ENCODE peak calls at places on chromosomes 5 and 9, in seven cellular contexts. Z is globus pallidus; T is cardiac fibroblast; B is H4; W is choroid plexus epithelial cell; A is caudate nucleus; R is stimulated activated CD8-positive, alpha-beta memory T cell treated with anti-CD3 and anti-CD28 coated beads, Interleukin-15, amount 100 ng/mL, for 24 hours. O is an unnamed sample.

GRCh38 chr9:21110708-21111576 is 30.7 kb downstream of the IFNW1 start:
- DNase-seq in Z (peak), T (peak), B (peak), W (peak), A (no peak), R (no peak), O (peak)

GRCh38 chr9:4137234-4137633 is 162.6 kb downstream of the GLIS3 start:
- DNase-seq in Z (no peak), T (peak), B (peak), W (peak), A (no peak), R (no peak), O (peak)

GRCh38 chr5:157219491-157220271 is 39.0 kb downstream of the ITK start:
- DNase-seq in Z (no peak), T (no peak), B (no peak), W (no peak), A (no peak), R (no peak), O (no peak)

GRCh38 chr5:115736690-115737005 is 79.8 kb downstream of the CDO1 start:
- DNase-seq in Z (no peak), T (no peak), B (no peak), W (no peak), A (no peak), R (no peak), O (no peak)

GRCh38 chr9:97987490-97987889 is 4.3 kb downstream of the ANP32B start:
- DNase-seq in Z (no peak), T (no peak), B (no peak), W (no peak), A (no peak), R (no peak), O (no peak)

GRCh38 chr5:104081232-104081631 is 518.6 kb upstream of the NUDT12 start:
- DNase-seq in Z (no peak), T (no peak), B (no peak), W (no peak), A (no peak), R (no peak), O (no peak)

GRCh38 chr9:8660383-8660782 is 860.8 kb upstream of the DMAC1 start:
- DNase-seq in Z (peak), T (peak), B (peak), W (peak), A (no peak), R (no peak), O (no peak)

GRCh38 chr5:124889522-124889828 is 143.0 kb upstream of the ZNF608 start:
- DNase-seq in Z (no peak), T (peak), B (no peak), W (no peak), A (no peak), R (no peak), O (peak)

GRCh38 chr5:38404667-38405276 is 146.4 kb downstream of the EGFLAM start:
- DNase-seq in Z (no peak), T (no peak), B (no peak), W (no peak), A (no peak), R (no peak), O (no peak)

GRCh38 chr5:2093859-2094615 is 211.3 kb upstream of the IRX4 start:
- DNase-seq in Z (no peak), T (peak), B (peak), W (peak), A (no peak), R (no peak), O (no peak)

GRCh38 chr9:94135222-94135621 is 51.0 kb downstream of the PTPDC1 start:
- DNase-seq in Z (no peak), T (peak), B (no peak), W (peak), A (no peak), R (no peak), O (no peak)

GRCh38 chr9:131312246-131312645 is 22.7 kb downstream of the PLPP7 start:
- DNase-seq in Z (no peak), T (no peak), B (no peak), W (no peak), A (no peak), R (no peak), O (no peak)

GRCh38 chr5:58979090-58979489 is 396.2 kb downstream of the RAB3C start:
- DNase-seq in Z (no peak), T (no peak), B (no peak), W (no peak), A (no peak), R (no peak), O (no peak)

GRCh38 chr5:71895546-71895945 is 176.5 kb downstream of the CARTPT start:
- DNase-seq in Z (no peak), T (no peak), B (no peak), W (no peak), A (no peak), R (no peak), O (no peak)

GRCh38 chr9:136624184-136624951 is 38.3 kb upstream of the EGFL7 start:
- DNase-seq in Z (no peak), T (peak), B (no peak), W (no peak), A (no peak), R (no peak), O (no peak)

GRCh38 chr9:106423575-106423974 is 439.4 kb upstream of the ZNF462 start:
- DNase-seq in Z (no peak), T (no peak), B (no peak), W (no peak), A (no peak), R (no peak), O (no peak)

GRCh38 chr5:140261403-140262171 is 41.3 kb downstream of the PFDN1 start:
- DNase-seq in Z (peak), T (peak), B (peak), W (peak), A (peak), R (no peak), O (peak)

GRCh38 chr9:75885652-75886051 is 4.8 kb upstream of the PCSK5 start:
- DNase-seq in Z (no peak), T (no peak), B (no peak), W (peak), A (no peak), R (no peak), O (no peak)

O was measured in HTR-8/SVneo.